ENCODE peak calls at places on chromosomes 3 and 15, in four cellular contexts. G is uterus, P is astrocyte of the hippocampus, O is 8988T. B is an unnamed sample.
A peak's percentile ranks its signal among the peaks of the same experiment; 100 is the strongest.

GRCh38 chr3:146160964-146161724 is at the start of gene PLOD2:
- DNase-seq in G (peak; percentile 78), P (peak; percentile 93), O (peak; percentile 74), B (peak; percentile 90)

GRCh38 chr3:142947799-142948575 is 15.5 kb downstream of the PAQR9 start:
- DNase-seq in G (no peak), P (no peak), O (no peak), B (no peak)

GRCh38 chr15:58189148-58189811 is 51.1 kb downstream of the AQP9 start:
- DNase-seq in G (no peak), P (no peak), O (no peak), B (no peak)

GRCh38 chr15:52532427-52532826 is 3.7 kb upstream of the MYO5A start:
- DNase-seq in G (no peak), P (no peak), O (no peak), B (no peak)

GRCh38 chr3:197427013-197427412 is 128.6 kb upstream of the DLG1 start:
- DNase-seq in G (no peak), P (no peak), O (no peak), B (no peak)

GRCh38 chr15:62164500-62165028 is 521 bp downstream of the C2CD4B start:
- DNase-seq in G (no peak), P (no peak), O (peak; percentile 28), B (peak; percentile 35)

GRCh38 chr15:75104804-75105557 is 81.6 kb downstream of the PPCDC start:
- DNase-seq in G (no peak), P (peak; percentile 87), O (no peak), B (no peak)

GRCh38 chr15:25909806-25910205 is 46.7 kb upstream of the ATP10A start:
- DNase-seq in G (no peak), P (no peak), O (no peak), B (no peak)

GRCh38 chr3:127072971-127073851 is 90.3 kb downstream of the PLXNA1 start:
- DNase-seq in G (no peak), P (no peak), O (no peak), B (no peak)